ENCODE peak calls at places on chromosomes 1 and 21, in eight cellular contexts. One of them, this sample, is unnamed.
A peak's percentile ranks its signal among the peaks of the same experiment; 100 is the strongest.

GRCh38 chr1:202810193-202810614 is 550 bp upstream of the PCAT6 start:
- DNase-seq in heart left ventricle: no peak
- DNase-seq in GM06990: no peak
- DNase-seq in fibroblast of mammary gland: no peak
- DNase-seq in fibroblast of pulmonary artery: no peak
- DNase-seq in HFFc6: no peak
- DNase-seq in GM10248: no peak
- DNase-seq in PC-9: no peak
- DNase-seq in this sample: no peak

GRCh38 chr1:5481889-5482288 is 510.3 kb downstream of the NPHP4 start:
- DNase-seq in fibroblast of pulmonary artery: no peak
- DNase-seq in PC-9: peak; percentile 11
- DNase-seq in GM10248: no peak
- DNase-seq in fibroblast of mammary gland: no peak
- DNase-seq in HFFc6: no peak
- DNase-seq in heart left ventricle: no peak
- DNase-seq in GM06990: no peak
- DNase-seq in this sample: no peak

GRCh38 chr1:204258213-204259115 is 44.7 kb upstream of the GOLT1A start:
- DNase-seq in fibroblast of mammary gland: peak; percentile 57
- DNase-seq in fibroblast of pulmonary artery: peak; percentile 70
- DNase-seq in PC-9: peak; percentile 52
- DNase-seq in HFFc6: peak; percentile 68
- DNase-seq in GM10248: peak; percentile 74
- DNase-seq in GM06990: no peak
- DNase-seq in heart left ventricle: peak; percentile 66
- DNase-seq in this sample: peak; percentile 29

GRCh38 chr1:42806593-42806992 is 10.3 kb upstream of the ERMAP start:
- DNase-seq in fibroblast of pulmonary artery: no peak
- DNase-seq in GM10248: no peak
- DNase-seq in heart left ventricle: no peak
- DNase-seq in PC-9: no peak
- DNase-seq in HFFc6: no peak
- DNase-seq in GM06990: no peak
- DNase-seq in fibroblast of mammary gland: no peak
- DNase-seq in this sample: no peak

GRCh38 chr1:2413495-2414296 is 1.3 kb upstream of the PEX10 start:
- DNase-seq in GM06990: peak; percentile 46
- DNase-seq in fibroblast of mammary gland: no peak
- DNase-seq in heart left ventricle: no peak
- DNase-seq in fibroblast of pulmonary artery: no peak
- DNase-seq in GM10248: no peak
- DNase-seq in HFFc6: no peak
- DNase-seq in PC-9: peak; percentile 34
- DNase-seq in this sample: no peak

GRCh38 chr1:226064816-226065248 is 2.3 kb downstream of the H3-3A start:
- DNase-seq in fibroblast of mammary gland: peak; percentile 76
- DNase-seq in GM06990: peak; percentile 24
- DNase-seq in heart left ventricle: no peak
- DNase-seq in HFFc6: peak; percentile 52
- DNase-seq in PC-9: peak; percentile 43
- DNase-seq in fibroblast of pulmonary artery: peak; percentile 80
- DNase-seq in GM10248: peak; percentile 40
- DNase-seq in this sample: peak; percentile 61

GRCh38 chr1:247345881-247346280 is 14.2 kb upstream of the ZNF496 start:
- DNase-seq in fibroblast of pulmonary artery: no peak
- DNase-seq in fibroblast of mammary gland: no peak
- DNase-seq in PC-9: no peak
- DNase-seq in GM06990: no peak
- DNase-seq in HFFc6: no peak
- DNase-seq in heart left ventricle: no peak
- DNase-seq in GM10248: no peak
- DNase-seq in this sample: no peak

GRCh38 chr1:116725798-116726197 is 28.4 kb upstream of the CD2 start:
- DNase-seq in GM06990: no peak
- DNase-seq in fibroblast of mammary gland: peak; percentile 58
- DNase-seq in HFFc6: no peak
- DNase-seq in GM10248: no peak
- DNase-seq in heart left ventricle: no peak
- DNase-seq in fibroblast of pulmonary artery: no peak
- DNase-seq in PC-9: no peak
- DNase-seq in this sample: no peak

GRCh38 chr1:229344139-229344538 is 1.3 kb upstream of the CCSAP start:
- DNase-seq in heart left ventricle: no peak
- DNase-seq in fibroblast of pulmonary artery: no peak
- DNase-seq in HFFc6: no peak
- DNase-seq in GM06990: no peak
- DNase-seq in PC-9: no peak
- DNase-seq in fibroblast of mammary gland: peak; percentile 55
- DNase-seq in GM10248: no peak
- DNase-seq in this sample: no peak

GRCh38 chr1:200429221-200429751 is 19.4 kb upstream of the ZNF281 start:
- DNase-seq in GM10248: no peak
- DNase-seq in fibroblast of pulmonary artery: peak; percentile 91
- DNase-seq in fibroblast of mammary gland: peak; percentile 70
- DNase-seq in HFFc6: peak; percentile 63
- DNase-seq in heart left ventricle: no peak
- DNase-seq in PC-9: peak; percentile 12
- DNase-seq in GM06990: no peak
- DNase-seq in this sample: peak; percentile 60

GRCh38 chr1:8987881-8988617 is 38.2 kb downstream of the SLC2A7 start:
- DNase-seq in GM10248: peak; percentile 82
- DNase-seq in GM06990: peak; percentile 37
- DNase-seq in heart left ventricle: peak; percentile 52
- DNase-seq in HFFc6: peak; percentile 11
- DNase-seq in fibroblast of mammary gland: peak; percentile 47
- DNase-seq in PC-9: peak; percentile 44
- DNase-seq in fibroblast of pulmonary artery: peak; percentile 52
- DNase-seq in this sample: peak; percentile 34

GRCh38 chr1:202074985-202075773 is 47.5 kb upstream of the GPR37L1 start:
- DNase-seq in fibroblast of mammary gland: no peak
- DNase-seq in HFFc6: no peak
- DNase-seq in GM10248: no peak
- DNase-seq in GM06990: no peak
- DNase-seq in fibroblast of pulmonary artery: no peak
- DNase-seq in heart left ventricle: no peak
- DNase-seq in PC-9: no peak
- DNase-seq in this sample: no peak

GRCh38 chr1:201584510-201584991 is 45.6 kb downstream of the NAV1 start:
- DNase-seq in heart left ventricle: peak; percentile 77
- DNase-seq in fibroblast of pulmonary artery: peak; percentile 72
- DNase-seq in HFFc6: peak; percentile 65
- DNase-seq in GM06990: no peak
- DNase-seq in fibroblast of mammary gland: peak; percentile 94
- DNase-seq in PC-9: no peak
- DNase-seq in GM10248: no peak
- DNase-seq in this sample: peak; percentile 48

GRCh38 chr1:15916916-15917315 is 59.0 kb downstream of the ZBTB17 start:
- DNase-seq in fibroblast of pulmonary artery: no peak
- DNase-seq in GM06990: peak; percentile 51
- DNase-seq in HFFc6: no peak
- DNase-seq in PC-9: no peak
- DNase-seq in GM10248: no peak
- DNase-seq in heart left ventricle: no peak
- DNase-seq in fibroblast of mammary gland: no peak
- DNase-seq in this sample: peak; percentile 18

GRCh38 chr21:35142036-35142825 is 93.1 kb upstream of the RUNX1 start:
- DNase-seq in GM10248: no peak
- DNase-seq in HFFc6: no peak
- DNase-seq in fibroblast of mammary gland: no peak
- DNase-seq in heart left ventricle: no peak
- DNase-seq in PC-9: no peak
- DNase-seq in fibroblast of pulmonary artery: no peak
- DNase-seq in GM06990: no peak
- DNase-seq in this sample: no peak

GRCh38 chr1:31704261-31705079 is 653 bp upstream of the COL16A1 start:
- DNase-seq in GM06990: no peak
- DNase-seq in heart left ventricle: no peak
- DNase-seq in GM10248: no peak
- DNase-seq in HFFc6: peak; percentile 43
- DNase-seq in fibroblast of mammary gland: peak; percentile 92
- DNase-seq in PC-9: no peak
- DNase-seq in fibroblast of pulmonary artery: peak; percentile 53
- DNase-seq in this sample: peak; percentile 32

GRCh38 chr1:221284028-221284427 is 404.8 kb downstream of the HLX start:
- DNase-seq in PC-9: no peak
- DNase-seq in fibroblast of pulmonary artery: peak; percentile 65
- DNase-seq in heart left ventricle: no peak
- DNase-seq in fibroblast of mammary gland: peak; percentile 81
- DNase-seq in GM10248: no peak
- DNase-seq in GM06990: no peak
- DNase-seq in HFFc6: peak; percentile 50
- DNase-seq in this sample: no peak

GRCh38 chr21:44872266-44872567 is 1.3 kb downstream of the PTTG1IP start:
- DNase-seq in fibroblast of mammary gland: no peak
- DNase-seq in GM06990: no peak
- DNase-seq in fibroblast of pulmonary artery: no peak
- DNase-seq in PC-9: no peak
- DNase-seq in HFFc6: no peak
- DNase-seq in heart left ventricle: no peak
- DNase-seq in GM10248: no peak
- DNase-seq in this sample: no peak
- TF ChIP-seq CTCF in fibroblast of mammary gland: no peak
- TF ChIP-seq CTCF in GM06990: no peak
- TF ChIP-seq CTCF in fibroblast of pulmonary artery: no peak
- TF ChIP-seq CTCF in PC-9: peak; percentile 27
- TF ChIP-seq CTCF in HFFc6: no peak
- TF ChIP-seq CTCF in heart left ventricle: no peak
- TF ChIP-seq CTCF in GM10248: no peak
- TF ChIP-seq CTCF in this sample: no peak

DNA sequence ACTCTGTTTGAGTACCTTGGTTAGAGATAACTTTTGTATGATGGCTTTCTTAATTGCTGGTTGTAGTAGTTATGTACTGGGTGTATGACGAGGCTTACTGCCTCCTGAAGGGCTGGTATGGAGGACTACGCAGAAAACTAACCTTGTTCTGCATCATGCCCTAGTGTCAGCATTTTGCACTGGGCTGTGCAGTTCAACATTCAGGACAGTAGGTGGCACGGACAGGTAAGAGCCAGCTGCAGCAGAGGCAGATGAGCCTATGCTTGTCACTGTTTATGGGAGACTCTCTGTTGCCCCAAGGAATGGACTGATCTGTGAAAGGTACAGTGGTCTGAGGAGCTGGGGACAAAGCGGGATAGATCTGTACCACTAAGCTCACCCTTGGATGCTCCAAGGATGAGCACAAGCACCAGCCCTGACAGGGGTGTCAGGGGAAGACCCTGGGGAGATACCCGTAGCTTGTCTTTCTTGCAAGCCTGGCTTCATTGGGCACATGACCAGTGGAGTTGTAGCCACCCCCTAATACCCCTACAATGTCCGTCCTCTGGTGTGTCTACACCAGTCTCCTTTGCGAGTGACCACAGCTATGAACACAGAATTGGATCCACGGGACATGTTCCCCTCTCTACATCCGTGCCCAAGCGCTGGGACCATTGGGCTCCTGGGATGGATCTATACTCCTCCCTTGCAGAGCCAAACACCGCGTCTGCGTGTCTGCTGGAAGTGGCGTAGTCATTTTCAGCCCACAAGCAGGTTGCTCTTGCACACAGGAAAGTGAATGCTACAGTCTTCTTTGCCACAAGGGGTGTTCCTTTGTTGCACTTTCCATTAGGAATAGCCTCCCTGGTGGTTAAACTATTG is 51.1 kb upstream of the CFHR3 start:
- DNase-seq in PC-9: peak; percentile 58
- DNase-seq in heart left ventricle: no peak
- DNase-seq in HFFc6: peak; percentile 57
- DNase-seq in GM10248: peak; percentile 31
- DNase-seq in GM06990: no peak
- DNase-seq in fibroblast of mammary gland: peak; percentile 64
- DNase-seq in fibroblast of pulmonary artery: no peak
- DNase-seq in this sample: peak; percentile 47
- TF ChIP-seq CTCF in PC-9: peak; percentile 91
- TF ChIP-seq CTCF in heart left ventricle: peak; percentile 40
- TF ChIP-seq CTCF in HFFc6: peak; percentile 86
- TF ChIP-seq CTCF in GM10248: peak; percentile 72
- TF ChIP-seq CTCF in GM06990: peak; percentile 48
- TF ChIP-seq CTCF in fibroblast of mammary gland: peak; percentile 86
- TF ChIP-seq CTCF in fibroblast of pulmonary artery: peak; percentile 13
- TF ChIP-seq CTCF in this sample: peak; percentile 88

DNA sequence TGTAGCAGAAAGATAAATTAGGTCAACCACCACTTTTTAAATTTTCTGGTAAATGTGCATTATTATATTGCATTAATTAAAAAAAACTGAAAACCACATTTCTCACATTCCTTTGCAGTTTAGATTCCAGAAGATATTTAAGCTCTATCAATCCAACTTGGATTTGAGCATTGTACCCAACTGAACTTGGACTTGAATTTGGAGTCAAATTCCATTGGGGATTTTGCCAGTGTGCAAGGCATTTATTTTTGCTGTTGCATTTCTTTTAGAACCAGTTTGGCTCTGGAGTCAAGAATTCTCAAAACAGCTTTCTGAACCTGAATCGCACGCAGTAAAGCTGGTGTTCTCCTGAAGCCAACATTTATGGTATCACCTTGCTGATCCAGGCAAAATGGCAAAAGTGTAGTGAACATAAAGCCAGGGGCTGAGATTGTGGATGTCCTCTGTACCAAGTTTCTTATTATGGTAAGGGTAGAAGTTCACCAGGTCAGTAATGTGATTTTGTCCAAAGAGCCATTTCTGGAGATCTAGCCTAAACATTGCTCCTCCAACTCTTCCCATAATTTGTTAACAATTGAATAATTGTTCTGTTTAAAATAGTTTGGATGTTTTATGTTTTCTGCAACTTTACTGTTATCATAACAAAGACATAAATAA is 890.9 kb downstream of the LRRIQ3 start:
- DNase-seq in fibroblast of pulmonary artery: no peak
- DNase-seq in fibroblast of mammary gland: no peak
- DNase-seq in GM10248: no peak
- DNase-seq in HFFc6: no peak
- DNase-seq in PC-9: no peak
- DNase-seq in heart left ventricle: no peak
- DNase-seq in GM06990: no peak
- DNase-seq in this sample: no peak
- TF ChIP-seq CTCF in fibroblast of pulmonary artery: no peak
- TF ChIP-seq CTCF in fibroblast of mammary gland: no peak
- TF ChIP-seq CTCF in GM10248: no peak
- TF ChIP-seq CTCF in HFFc6: no peak
- TF ChIP-seq CTCF in PC-9: no peak
- TF ChIP-seq CTCF in heart left ventricle: no peak
- TF ChIP-seq CTCF in GM06990: no peak
- TF ChIP-seq CTCF in this sample: no peak

DNA sequence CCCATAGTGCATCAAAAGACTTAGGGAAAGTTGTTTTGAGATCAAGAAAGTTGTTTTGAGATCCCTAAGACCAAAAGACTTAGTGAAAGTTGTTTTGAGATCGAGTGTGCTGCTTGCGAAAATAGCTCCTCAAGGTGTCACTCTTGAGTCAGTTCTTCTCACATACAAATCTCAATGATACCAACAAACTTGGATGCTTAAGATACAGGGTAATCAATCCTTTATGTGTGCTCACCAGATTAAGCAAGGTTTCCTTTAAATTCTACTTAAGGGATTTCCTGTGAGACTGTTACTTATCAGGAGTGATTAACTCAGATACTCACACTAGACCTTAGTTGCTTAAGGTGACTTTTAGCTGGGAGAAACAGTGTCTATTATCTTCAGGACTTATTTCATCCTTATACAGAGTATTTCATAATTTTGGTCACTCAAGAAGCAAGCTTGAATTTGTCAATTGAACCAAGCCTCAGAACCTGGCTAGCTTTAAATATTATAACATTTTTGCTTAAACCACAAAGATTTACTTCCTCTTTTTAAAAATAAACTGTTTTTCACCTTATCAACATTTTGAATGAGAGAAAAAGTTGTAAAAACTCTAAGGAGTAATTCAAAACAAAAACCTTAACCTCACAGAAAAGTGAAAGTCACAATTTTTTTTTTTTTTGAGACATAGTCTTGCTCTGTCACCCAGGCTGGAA is 8.0 kb upstream of the RLF start:
- DNase-seq in fibroblast of mammary gland: peak; percentile 81
- DNase-seq in PC-9: peak; percentile 15
- DNase-seq in GM10248: peak; percentile 35
- DNase-seq in GM06990: peak; percentile 77
- DNase-seq in HFFc6: peak; percentile 47
- DNase-seq in heart left ventricle: no peak
- DNase-seq in fibroblast of pulmonary artery: peak; percentile 82
- DNase-seq in this sample: peak; percentile 46
- TF ChIP-seq CTCF in fibroblast of mammary gland: peak; percentile 82
- TF ChIP-seq CTCF in PC-9: peak; percentile 77
- TF ChIP-seq CTCF in GM10248: peak; percentile 74
- TF ChIP-seq CTCF in GM06990: peak; percentile 64
- TF ChIP-seq CTCF in HFFc6: peak; percentile 83
- TF ChIP-seq CTCF in heart left ventricle: peak; percentile 69
- TF ChIP-seq CTCF in fibroblast of pulmonary artery: peak; percentile 84
- TF ChIP-seq CTCF in this sample: peak; percentile 74

This sample was measured in brain microvascular endothelial cell.